ENCODE peak calls at places on chromosomes 3 and 15, in ten cellular contexts. T is kidney, Q is neuronal stem cell, J is thyroid gland, W is OCI-LY7, U is breast epithelium, P is ovary, G is GM23338, S is AG04450, L is PC-3. F is an unnamed sample.

GRCh38 chr15:45372032-45372995 is 6.0 kb downstream of the GATM start:
- DNase-seq in T (no peak), Q (no peak), J (no peak), W (no peak), U (no peak), P (no peak), G (no peak), S (no peak), L (peak), F (no peak)

GRCh38 chr3:197353867-197354180 is 55.4 kb upstream of the DLG1 start:
- DNase-seq in T (no peak), Q (no peak), J (no peak), W (no peak), U (no peak), P (peak), G (no peak), S (no peak), L (no peak), F (no peak)

GRCh38 chr15:30922469-30923311 is 19.0 kb downstream of the FAN1 start:
- DNase-seq in T (peak), Q (peak), J (peak), W (no peak), U (peak), P (no peak), G (peak), S (no peak), L (peak), F (no peak)

GRCh38 chr3:46703013-46703520 is 1.9 kb downstream of the TMIE start:
- DNase-seq in T (peak), Q (no peak), J (no peak), W (no peak), U (no peak), P (no peak), G (no peak), S (no peak), L (no peak), F (no peak)

GRCh38 chr3:125375950-125376679 is 990 bp upstream of the ZNF148 start:
- DNase-seq in T (no peak), Q (no peak), J (no peak), W (no peak), U (no peak), P (no peak), G (no peak), S (no peak), L (peak), F (no peak)

GRCh38 chr3:14222900-14223594 is 44.4 kb downstream of the LSM3 start:
- DNase-seq in T (no peak), Q (no peak), J (no peak), W (peak), U (no peak), P (no peak), G (no peak), S (no peak), L (peak), F (no peak)

GRCh38 chr3:37991109-37991508 is 523 bp downstream of the VILL start:
- DNase-seq in T (no peak), Q (no peak), J (no peak), W (no peak), U (no peak), P (no peak), G (peak), S (no peak), L (no peak), F (peak)

GRCh38 chr15:58758141-58758540 is 8.6 kb upstream of the ADAM10 start:
- DNase-seq in T (no peak), Q (no peak), J (peak), W (peak), U (no peak), P (no peak), G (no peak), S (no peak), L (no peak), F (no peak)

GRCh38 chr3:142115927-142116668 is 33.2 kb downstream of the TFDP2 start:
- DNase-seq in T (no peak), Q (no peak), J (no peak), W (no peak), U (no peak), P (no peak), G (no peak), S (no peak), L (no peak), F (no peak)

GRCh38 chr3:173774275-173774674 is 376.7 kb downstream of the NLGN1 start:
- DNase-seq in T (no peak), Q (no peak), J (no peak), W (no peak), U (no peak), P (no peak), G (no peak), S (no peak), L (no peak), F (no peak)

GRCh38 chr3:95567346-95567745 is 1247.0 kb upstream of the EPHA6 start:
- DNase-seq in T (no peak), Q (no peak), J (no peak), W (no peak), U (no peak), P (no peak), G (peak), S (no peak), L (no peak), F (no peak)

GRCh38 chr15:59879506-59879905 is 124.6 kb upstream of the FOXB1 start:
- DNase-seq in T (no peak), Q (no peak), J (no peak), W (no peak), U (no peak), P (no peak), G (no peak), S (no peak), L (no peak), F (no peak)

GRCh38 chr3:11568503-11569155 is 75.1 kb downstream of the VGLL4 start:
- DNase-seq in T (peak), Q (no peak), J (peak), W (no peak), U (peak), P (peak), G (no peak), S (peak), L (peak), F (no peak)

GRCh38 chr3:158768881-158769518 is 32.9 kb upstream of the MFSD1 start:
- DNase-seq in T (no peak), Q (no peak), J (no peak), W (no peak), U (peak), P (peak), G (no peak), S (peak), L (peak), F (no peak)

GRCh38 chr3:182795383-182795782 is 2.1 kb downstream of the ATP11B start:
- DNase-seq in T (no peak), Q (no peak), J (no peak), W (peak), U (no peak), P (no peak), G (no peak), S (no peak), L (peak), F (no peak)

GRCh38 chr15:52290329-52290728 is 5.3 kb downstream of the MYO5C start:
- DNase-seq in T (no peak), Q (no peak), J (no peak), W (peak), U (no peak), P (no peak), G (no peak), S (no peak), L (no peak), F (no peak)

GRCh38 chr3:189369636-189370035 is 197.9 kb downstream of the TPRG1 start:
- DNase-seq in T (no peak), Q (no peak), J (no peak), W (no peak), U (no peak), P (no peak), G (no peak), S (no peak), L (no peak), F (no peak)

GRCh38 chr3:134145183-134145582 is 105.5 kb downstream of the RYK start:
- DNase-seq in T (no peak), Q (no peak), J (no peak), W (no peak), U (no peak), P (no peak), G (peak), S (no peak), L (no peak), F (no peak)

GRCh38 chr15:84736375-84736774 is 12.0 kb upstream of the ZNF592 start:
- DNase-seq in T (no peak), Q (no peak), J (no peak), W (peak), U (no peak), P (no peak), G (no peak), S (no peak), L (no peak), F (no peak)

GRCh38 chr3:181637056-181637798 is 74.5 kb upstream of the SOX2 start:
- DNase-seq in T (no peak), Q (no peak), J (no peak), W (no peak), U (no peak), P (no peak), G (no peak), S (no peak), L (no peak), F (no peak)

GRCh38 chr15:62066663-62067447 is at the start of gene C2CD4A:
- DNase-seq in T (peak), Q (peak), J (peak), W (peak), U (peak), P (peak), G (peak), S (no peak), L (peak), F (peak)

GRCh38 chr3:152382312-152383135 is 113.8 kb downstream of the MBNL1 start:
- DNase-seq in T (no peak), Q (no peak), J (no peak), W (no peak), U (no peak), P (no peak), G (no peak), S (no peak), L (no peak), F (no peak)

GRCh38 chr3:132721479-132722164 is 587 bp downstream of the NPHP3 start:
- DNase-seq in T (peak), Q (peak), J (peak), W (no peak), U (peak), P (no peak), G (peak), S (no peak), L (peak), F (peak)

GRCh38 chr3:127857270-127857801 is 35.0 kb upstream of the MGLL start:
- DNase-seq in T (no peak), Q (no peak), J (no peak), W (peak), U (no peak), P (no peak), G (no peak), S (no peak), L (no peak), F (no peak)

GRCh38 chr15:73318463-73319351 is 50.1 kb downstream of the HCN4 start:
- DNase-seq in T (peak), Q (peak), J (no peak), W (peak), U (no peak), P (no peak), G (peak), S (no peak), L (no peak), F (peak)

GRCh38 chr3:143121240-143122088 is 1.9 kb downstream of the CHST2 start:
- DNase-seq in T (peak), Q (peak), J (peak), W (peak), U (no peak), P (peak), G (peak), S (peak), L (peak), F (peak)

GRCh38 chr3:126197343-126197742 is 17.0 kb upstream of the ALDH1L1 start:
- DNase-seq in T (no peak), Q (no peak), J (no peak), W (no peak), U (no peak), P (no peak), G (no peak), S (no peak), L (no peak), F (no peak)

GRCh38 chr3:124288996-124289395 is 297.1 kb upstream of the ROPN1 start:
- DNase-seq in T (no peak), Q (no peak), J (no peak), W (no peak), U (no peak), P (no peak), G (no peak), S (no peak), L (no peak), F (no peak)

GRCh38 chr3:100289339-100289738 is 28.5 kb downstream of the TBC1D23 start:
- DNase-seq in T (no peak), Q (no peak), J (no peak), W (peak), U (no peak), P (no peak), G (no peak), S (no peak), L (no peak), F (no peak)

GRCh38 chr3:53269888-53270880 is 14.4 kb upstream of the TKT start:
- DNase-seq in T (peak), Q (peak), J (peak), W (no peak), U (peak), P (peak), G (peak), S (peak), L (peak), F (peak)

GRCh38 chr3:127193775-127194174 is 844 bp downstream of the PRR23E start:
- DNase-seq in T (no peak), Q (no peak), J (no peak), W (no peak), U (no peak), P (no peak), G (no peak), S (no peak), L (no peak), F (no peak)

GRCh38 chr3:107810195-107811071 is 280.4 kb downstream of the CD47 start:
- DNase-seq in T (no peak), Q (no peak), J (no peak), W (no peak), U (no peak), P (no peak), G (no peak), S (no peak), L (peak), F (no peak)

GRCh38 chr15:68292157-68292781 is 14.7 kb downstream of the FEM1B start:
- DNase-seq in T (no peak), Q (no peak), J (no peak), W (no peak), U (no peak), P (no peak), G (no peak), S (no peak), L (no peak), F (no peak)

GRCh38 chr3:128368626-128369025 is 98.1 kb downstream of the DNAJB8 start:
- DNase-seq in T (peak), Q (no peak), J (no peak), W (no peak), U (no peak), P (no peak), G (no peak), S (no peak), L (no peak), F (no peak)

GRCh38 chr3:33541918-33542317 is 101.7 kb upstream of the UBP1 start:
- DNase-seq in T (no peak), Q (no peak), J (no peak), W (no peak), U (no peak), P (no peak), G (no peak), S (no peak), L (peak), F (no peak)

GRCh38 chr3:183252108-183252782 is 808 bp upstream of the B3GNT5 start:
- DNase-seq in T (no peak), Q (no peak), J (no peak), W (no peak), U (no peak), P (no peak), G (no peak), S (no peak), L (peak), F (no peak)

GRCh38 chr3:11288786-11289637 is 16.8 kb downstream of the ATG7 start:
- DNase-seq in T (no peak), Q (no peak), J (no peak), W (no peak), U (no peak), P (no peak), G (no peak), S (peak), L (peak), F (no peak)

GRCh38 chr15:77418341-77419049 is 1.4 kb downstream of the PEAK1 start:
- DNase-seq in T (no peak), Q (no peak), J (no peak), W (no peak), U (no peak), P (no peak), G (no peak), S (no peak), L (peak), F (no peak)

GRCh38 chr15:47715856-47716445 is 1.4 kb upstream of the SEMA6D start:
- DNase-seq in T (no peak), Q (peak), J (peak), W (no peak), U (no peak), P (peak), G (no peak), S (no peak), L (no peak), F (no peak)

GRCh38 chr3:37693791-37694194 is 167.9 kb upstream of the CTDSPL start:
- DNase-seq in T (no peak), Q (no peak), J (peak), W (no peak), U (no peak), P (no peak), G (peak), S (no peak), L (no peak), F (no peak)

GRCh38 chr3:135991621-135992020 is 26.1 kb downstream of the PPP2R3A start:
- DNase-seq in T (no peak), Q (no peak), J (no peak), W (no peak), U (no peak), P (no peak), G (no peak), S (no peak), L (no peak), F (no peak)
- H3K4me3 ChIP-seq in T (no peak), Q (no peak), J (no peak), W (no peak), U (no peak), P (no peak), G (no peak), S (no peak), L (peak), F (no peak)

GRCh38 chr3:69739204-69740102 is at the start of gene MITF:
- DNase-seq in T (peak), Q (peak), J (peak), W (no peak), U (peak), P (peak), G (peak), S (peak), L (peak), F (peak)

GRCh38 chr3:69737396-69737795 is 1.9 kb upstream of the MITF start:
- DNase-seq in T (no peak), Q (no peak), J (no peak), W (no peak), U (no peak), P (no peak), G (no peak), S (no peak), L (no peak), F (no peak)

GRCh38 chr3:69738859-69739203 is 433 bp upstream of the MITF start:
- DNase-seq in T (no peak), Q (no peak), J (no peak), W (no peak), U (no peak), P (no peak), G (no peak), S (no peak), L (peak), F (no peak)

GRCh38 chr3:69740103-69741021 is 1.1 kb downstream of the MITF start:
- DNase-seq in T (peak), Q (no peak), J (peak), W (no peak), U (peak), P (peak), G (peak), S (no peak), L (peak), F (peak)

DNA sequence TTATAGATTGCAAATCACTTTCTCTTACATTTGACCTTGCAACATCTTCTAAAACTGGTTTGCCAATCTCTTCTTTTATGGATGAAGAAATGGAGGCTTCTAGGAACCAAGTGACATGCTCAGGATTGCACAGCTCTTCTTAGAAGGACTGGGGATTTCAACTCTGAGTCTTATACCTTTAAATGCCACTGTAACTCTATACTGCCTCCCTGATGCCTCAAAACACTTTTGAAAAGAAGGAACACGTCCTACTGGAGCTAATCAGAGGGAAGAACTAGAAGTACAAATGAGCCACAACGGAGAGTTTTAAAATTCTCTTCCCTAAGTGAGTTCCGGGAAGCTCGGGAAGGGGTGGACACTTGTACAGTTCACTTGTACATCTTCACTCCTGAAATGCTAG is 973 bp upstream of the MITF start:
- DNase-seq in T (no peak), Q (no peak), J (no peak), W (no peak), U (no peak), P (no peak), G (no peak), S (no peak), L (peak), F (no peak)
- H3K27ac ChIP-seq in T (no peak), Q (no peak), J (no peak), W (no peak), U (peak), P (peak), G (no peak), S (no peak), L (no peak), F (peak)

DNA sequence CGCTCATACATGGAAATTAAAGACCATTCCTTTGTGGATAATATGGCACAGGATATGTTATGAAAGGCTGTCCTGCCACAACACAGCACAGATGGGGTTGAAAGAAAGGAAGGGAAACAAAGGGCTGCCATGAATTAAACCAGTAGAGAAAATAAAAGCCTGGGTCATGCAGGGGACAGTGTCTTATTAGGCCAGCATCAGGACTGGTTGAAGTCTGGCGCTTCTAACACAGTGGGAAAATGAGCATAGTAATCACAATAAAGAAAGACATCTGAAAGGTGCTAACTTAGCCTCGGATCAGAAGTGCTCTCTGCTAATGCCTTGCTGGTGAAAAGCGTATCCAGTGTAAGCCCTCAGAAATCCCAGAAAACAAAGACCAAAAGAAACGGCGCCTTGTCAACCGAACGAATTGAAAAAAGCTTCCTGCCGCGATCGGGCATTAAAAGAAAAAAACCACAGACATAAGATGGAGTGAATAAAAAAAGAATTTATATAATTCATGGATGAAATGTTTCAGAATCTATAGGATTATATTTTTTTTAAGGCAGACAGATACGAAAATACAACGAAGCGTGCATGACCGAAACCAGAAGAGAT is 578 bp upstream of the MKRN3 start:
- DNase-seq in T (no peak), Q (peak), J (no peak), W (no peak), U (no peak), P (no peak), G (no peak), S (no peak), L (no peak), F (no peak)
- H3K4me3 ChIP-seq in T (no peak), Q (peak), J (no peak), W (no peak), U (no peak), P (no peak), G (no peak), S (peak), L (no peak), F (peak)

GRCh38 chr3:157097198-157097597 is 62.7 kb downstream of the CCNL1 start:
- DNase-seq in T (no peak), Q (no peak), J (no peak), W (no peak), U (no peak), P (no peak), G (no peak), S (no peak), L (no peak), F (no peak)
- H3K27ac ChIP-seq in T (no peak), Q (no peak), J (no peak), W (no peak), U (no peak), P (no peak), G (no peak), S (no peak), L (no peak), F (no peak)

GRCh38 chr15:66865622-66866611 is 163.9 kb downstream of the SMAD6 start:
- DNase-seq in T (no peak), Q (no peak), J (peak), W (peak), U (no peak), P (no peak), G (peak), S (no peak), L (no peak), F (no peak)
- H3K4me3 ChIP-seq in T (no peak), Q (no peak), J (no peak), W (peak), U (no peak), P (no peak), G (no peak), S (no peak), L (no peak), F (no peak)